ENCODE peak calls at places on chromosomes 3 and 15, in five cellular contexts. Z is endodermal cell, L is dorsolateral prefrontal cortex, F is breast epithelium, Q is heart right ventricle. D is an unnamed sample.

GRCh38 chr15:35674873-35675781 is 129.2 kb upstream of the DPH6 start:
- DNase-seq in F (no peak), L (no peak), Z (no peak), Q (peak), D (no peak)

GRCh38 chr15:44536298-44536961 is 517 bp upstream of the EIF3J start:
- DNase-seq in Q (peak), F (peak), L (peak), Z (peak), D (peak)

GRCh38 chr3:127751163-127751621 is 71.1 kb downstream of the MGLL start:
- DNase-seq in F (no peak), Q (no peak), Z (no peak), L (no peak), D (no peak)

GRCh38 chr3:49799761-49800160 is at the start of gene CDHR4:
- DNase-seq in Q (no peak), L (no peak), F (no peak), Z (no peak), D (peak)

GRCh38 chr3:180744226-180744625 is 64.9 kb upstream of the CCDC39 start:
- DNase-seq in F (no peak), Q (no peak), Z (no peak), L (no peak), D (no peak)

GRCh38 chr3:112056451-112056929 is 22.0 kb downstream of the TMPRSS7 start:
- DNase-seq in Q (no peak), Z (no peak), L (no peak), F (no peak), D (no peak)

GRCh38 chr3:8319935-8320634 is 181.5 kb upstream of the LMCD1 start:
- DNase-seq in F (no peak), Z (no peak), Q (no peak), L (no peak), D (no peak)

GRCh38 chr3:81886081-81886480 is 124.6 kb upstream of the GBE1 start:
- DNase-seq in L (no peak), Q (no peak), F (no peak), Z (no peak), D (no peak)

GRCh38 chr3:152146461-152146860 is 122.3 kb upstream of the MBNL1 start:
- DNase-seq in F (no peak), L (no peak), Q (no peak), Z (no peak), D (no peak)

GRCh38 chr3:11140054-11140712 is 14.1 kb upstream of the HRH1 start:
- DNase-seq in F (no peak), Z (no peak), Q (peak), L (no peak), D (peak)

GRCh38 chr3:3772920-3773319 is 26.3 kb upstream of the LRRN1 start:
- DNase-seq in F (no peak), L (peak), Z (no peak), Q (no peak), D (no peak)
- H3K27ac ChIP-seq in F (no peak), L (no peak), Z (no peak), Q (no peak), D (no peak)

GRCh38 chr15:95840004-95840403 is 490.5 kb upstream of the NR2F2 start:
- DNase-seq in L (no peak), Q (peak), F (no peak), Z (no peak), D (peak)

GRCh38 chr15:95837605-95838004 is 492.9 kb upstream of the NR2F2 start:
- DNase-seq in L (no peak), Z (no peak), F (no peak), Q (no peak), D (no peak)

GRCh38 chr15:95843241-95843851 is 487.2 kb upstream of the NR2F2 start:
- DNase-seq in L (no peak), F (no peak), Z (no peak), Q (peak), D (peak)

GRCh38 chr15:95842576-95842975 is 487.9 kb upstream of the NR2F2 start:
- DNase-seq in L (no peak), Z (no peak), Q (no peak), F (no peak), D (no peak)

GRCh38 chr15:95839367-95839782 is 491.1 kb upstream of the NR2F2 start:
- DNase-seq in Q (no peak), F (no peak), Z (no peak), L (no peak), D (no peak)
- H3K27ac ChIP-seq in Q (peak), F (no peak), Z (no peak), L (no peak), D (peak)

GRCh38 chr15:96346409-96346808 is 15.9 kb downstream of the NR2F2 start:
- DNase-seq in L (no peak), Z (no peak), Q (no peak), F (no peak), D (no peak)

GRCh38 chr15:96348112-96349027 is 17.9 kb downstream of the NR2F2 start:
- DNase-seq in Z (peak), Q (no peak), F (no peak), L (no peak), D (peak)

GRCh38 chr15:96349034-96349932 is 18.8 kb downstream of the NR2F2 start:
- DNase-seq in Q (no peak), F (no peak), Z (no peak), L (no peak), D (no peak)

GRCh38 chr15:96345560-96346389 is 15.3 kb downstream of the NR2F2 start:
- DNase-seq in Z (peak), Q (peak), F (no peak), L (no peak), D (peak)

GRCh38 chr15:96347181-96348111 is 16.9 kb downstream of the NR2F2 start:
- DNase-seq in Z (peak), F (no peak), L (no peak), Q (no peak), D (peak)
- H3K27ac ChIP-seq in Z (peak), F (peak), L (no peak), Q (peak), D (peak)

DNA sequence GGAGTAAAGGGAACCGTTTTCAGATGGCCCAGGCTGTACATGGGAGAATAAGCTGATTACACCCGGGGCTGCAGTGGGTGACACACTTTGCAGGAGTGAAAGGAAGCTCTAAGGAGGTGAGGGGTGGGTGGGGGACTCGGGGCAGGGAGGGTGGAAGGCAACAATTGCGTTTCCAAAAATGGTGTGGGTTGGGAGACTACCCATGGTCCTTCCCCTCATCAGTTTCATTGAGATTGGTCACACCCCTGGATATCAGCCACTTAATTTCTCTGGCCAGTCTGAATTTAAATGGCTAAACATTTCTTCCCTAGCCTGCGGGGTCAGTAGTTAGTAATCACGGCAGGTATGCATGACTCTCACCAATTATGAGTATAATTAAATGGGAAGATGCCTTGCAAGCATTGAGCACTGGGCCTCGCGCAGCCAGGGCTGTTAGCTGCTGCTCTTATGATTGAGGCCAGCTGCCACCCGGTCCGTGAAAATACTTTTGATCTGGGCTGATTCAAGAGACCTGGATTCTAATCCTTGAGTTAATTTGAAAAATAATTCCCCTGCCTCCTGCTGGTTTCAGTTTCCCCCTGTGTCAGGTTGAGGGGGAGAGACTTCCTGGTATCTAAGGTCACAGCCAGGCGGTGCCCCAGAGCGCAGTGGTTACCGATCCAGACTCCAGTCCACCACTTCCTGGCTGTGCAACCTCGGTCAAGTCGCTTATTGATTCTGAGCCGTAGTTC is 23.3 kb downstream of the SLC6A6 start:
- DNase-seq in L (no peak), Q (no peak), F (no peak), Z (no peak), D (no peak)
- H3K27ac ChIP-seq in L (no peak), Q (no peak), F (no peak), Z (no peak), D (no peak)

GRCh38 chr15:31374986-31375385 is 48.4 kb downstream of the KLF13 start:
- DNase-seq in Q (no peak), F (no peak), L (no peak), Z (no peak), D (no peak)

GRCh38 chr15:31373970-31374369 is 47.3 kb downstream of the KLF13 start:
- DNase-seq in F (no peak), Z (no peak), L (no peak), Q (peak), D (no peak)

GRCh38 chr15:31375772-31376171 is 49.1 kb downstream of the KLF13 start:
- DNase-seq in L (no peak), Q (no peak), F (no peak), Z (no peak), D (no peak)

GRCh38 chr15:31373096-31373865 is 46.6 kb downstream of the KLF13 start:
- DNase-seq in Q (peak), Z (no peak), L (no peak), F (no peak), D (no peak)

GRCh38 chr15:31374489-31374888 is 47.9 kb downstream of the KLF13 start:
- DNase-seq in F (no peak), Z (no peak), Q (no peak), L (no peak), D (no peak)
- H3K27ac ChIP-seq in F (no peak), Z (no peak), Q (peak), L (no peak), D (peak)

GRCh38 chr3:133464573-133464972 is 64.7 kb downstream of the BFSP2 start:
- DNase-seq in Z (no peak), L (no peak), F (no peak), Q (no peak), D (no peak)

GRCh38 chr3:133461291-133461690 is 61.4 kb downstream of the BFSP2 start:
- DNase-seq in Z (no peak), Q (no peak), L (no peak), F (no peak), D (no peak)

GRCh38 chr3:133466531-133467386 is 66.9 kb downstream of the BFSP2 start:
- DNase-seq in F (no peak), Q (no peak), Z (no peak), L (no peak), D (no peak)

GRCh38 chr3:133460809-133461208 is 61.0 kb downstream of the BFSP2 start:
- DNase-seq in L (no peak), Z (no peak), F (no peak), Q (no peak), D (no peak)

DNA sequence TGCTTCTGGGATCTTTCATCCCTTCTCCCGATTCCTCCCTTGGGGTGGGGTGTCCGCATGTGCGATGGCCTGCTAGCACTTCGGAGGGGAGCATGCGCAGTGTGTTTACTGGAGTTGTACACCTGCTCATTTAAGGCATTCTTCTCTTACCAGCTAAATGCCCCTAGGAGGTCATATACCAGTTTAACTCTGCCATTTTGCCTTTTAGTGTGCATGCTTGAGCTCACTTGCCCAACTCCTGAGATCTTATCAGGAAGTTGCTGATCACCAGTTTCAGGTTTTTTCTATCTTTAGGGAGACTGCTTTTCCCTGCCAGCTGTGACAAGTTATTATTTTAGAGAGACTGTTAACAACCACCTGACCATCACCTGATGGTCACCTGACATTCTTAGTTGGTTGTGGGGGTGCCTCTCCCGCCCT is 63.6 kb downstream of the BFSP2 start:
- DNase-seq in F (no peak), Q (no peak), Z (no peak), L (no peak), D (no peak)
- H3K27ac ChIP-seq in F (no peak), Q (no peak), Z (no peak), L (no peak), D (no peak)

DNA sequence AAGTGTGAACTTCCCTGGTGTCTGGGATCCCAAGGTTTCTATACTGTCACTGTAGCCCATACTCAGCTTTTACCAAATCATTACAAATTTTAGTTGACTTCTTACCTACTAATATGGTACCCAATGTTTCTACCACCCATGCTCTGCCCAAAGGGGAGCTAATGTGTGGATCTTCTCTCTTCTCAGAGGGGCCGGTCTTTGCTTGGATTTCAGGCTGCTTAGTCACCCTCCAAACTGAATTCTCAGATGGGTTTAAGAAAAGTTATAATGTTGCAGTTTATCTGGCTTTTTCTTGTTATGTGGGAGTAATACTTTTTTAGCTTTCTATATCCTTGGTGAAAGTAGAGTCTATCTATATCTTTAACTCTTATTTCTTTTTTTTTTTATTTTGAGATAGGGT is 67.1 kb upstream of the AKAP13 start:
- DNase-seq in F (no peak), Q (no peak), Z (no peak), L (no peak), D (no peak)
- H3K27ac ChIP-seq in F (no peak), Q (no peak), Z (no peak), L (no peak), D (no peak)

GRCh38 chr3:191499307-191500125 is 38.6 kb downstream of the PYDC2 start:
- DNase-seq in Z (peak), Q (peak), L (peak), F (no peak), D (no peak)

GRCh38 chr3:191500892-191501291 is 39.9 kb downstream of the PYDC2 start:
- DNase-seq in L (no peak), Q (no peak), Z (no peak), F (no peak), D (no peak)

DNA sequence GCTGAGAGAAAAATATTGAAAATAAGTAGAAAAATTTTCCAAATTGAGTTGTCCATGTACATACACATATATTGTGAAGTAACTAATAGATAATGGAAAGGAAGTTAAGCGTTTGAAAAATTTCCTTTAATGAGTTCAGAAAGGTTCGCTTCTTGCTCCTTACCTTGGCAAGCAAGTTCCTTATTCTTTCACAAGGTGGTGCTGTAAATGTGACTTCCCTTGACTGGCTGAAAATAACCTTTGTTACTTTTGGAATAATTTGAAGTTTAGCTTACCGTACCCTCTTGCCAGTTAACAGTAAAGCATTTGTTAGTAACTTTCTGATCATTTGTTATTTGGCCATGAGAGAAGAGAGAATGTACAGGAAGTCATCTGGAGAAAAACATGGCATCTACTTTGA is 41.6 kb downstream of the PYDC2 start:
- DNase-seq in L (no peak), Q (no peak), F (no peak), Z (no peak), D (no peak)
- H3K27ac ChIP-seq in L (no peak), Q (no peak), F (no peak), Z (no peak), D (no peak)

D was measured in tibial nerve.